ENCODE peak calls at places on chromosome 6, in seven cellular contexts. M, V, Z, S, K, A and J are unnamed samples.

GRCh38 chr6:125910518-125910917 is 46.1 kb upstream of the HINT3 start:
- DNase-seq in A (no peak), Z (no peak), V (no peak), M (no peak), K (no peak), S (no peak), J (no peak)

GRCh38 chr6:35089935-35090505 is 51.1 kb downstream of the TCP11 start:
- DNase-seq in A (no peak), Z (no peak), K (peak; percentile 42), V (no peak), S (no peak), M (no peak), J (no peak)

GRCh38 chr6:136751478-136751956 is 40.8 kb downstream of the MAP3K5 start:
- DNase-seq in V (no peak), M (no peak), A (no peak), Z (no peak), K (no peak), S (no peak), J (no peak)

GRCh38 chr6:70831427-70831826 is 125.4 kb downstream of the B3GAT2 start:
- DNase-seq in K (no peak), A (no peak), M (no peak), V (no peak), S (no peak), Z (no peak), J (no peak)

GRCh38 chr6:15490242-15491100 is 172.4 kb downstream of the DTNBP1 start:
- DNase-seq in A (no peak), S (no peak), V (no peak), M (no peak), K (no peak), Z (no peak), J (no peak)

GRCh38 chr6:90087103-90087833 is 193.0 kb downstream of the GJA10 start:
- DNase-seq in M (no peak), V (no peak), K (no peak), A (no peak), Z (no peak), S (no peak), J (no peak)

GRCh38 chr6:167827588-167828324 is 1.0 kb downstream of the AFDN start:
- DNase-seq in M (no peak), A (peak; percentile 19), Z (no peak), V (peak; percentile 63), K (no peak), S (no peak), J (peak; percentile 52)

GRCh38 chr6:7561153-7561964 is 19.9 kb downstream of the DSP start:
- DNase-seq in A (no peak), S (no peak), M (no peak), Z (no peak), V (no peak), K (no peak), J (peak; percentile 60)

GRCh38 chr6:167668019-167668753 is 158.5 kb upstream of the AFDN start:
- DNase-seq in M (no peak), A (no peak), S (no peak), V (no peak), Z (no peak), K (no peak), J (peak; percentile 48)

GRCh38 chr6:20933057-20933792 is 399.0 kb downstream of the CDKAL1 start:
- DNase-seq in V (no peak), A (peak; percentile 2), K (no peak), M (no peak), S (no peak), Z (no peak), J (no peak)

DNA sequence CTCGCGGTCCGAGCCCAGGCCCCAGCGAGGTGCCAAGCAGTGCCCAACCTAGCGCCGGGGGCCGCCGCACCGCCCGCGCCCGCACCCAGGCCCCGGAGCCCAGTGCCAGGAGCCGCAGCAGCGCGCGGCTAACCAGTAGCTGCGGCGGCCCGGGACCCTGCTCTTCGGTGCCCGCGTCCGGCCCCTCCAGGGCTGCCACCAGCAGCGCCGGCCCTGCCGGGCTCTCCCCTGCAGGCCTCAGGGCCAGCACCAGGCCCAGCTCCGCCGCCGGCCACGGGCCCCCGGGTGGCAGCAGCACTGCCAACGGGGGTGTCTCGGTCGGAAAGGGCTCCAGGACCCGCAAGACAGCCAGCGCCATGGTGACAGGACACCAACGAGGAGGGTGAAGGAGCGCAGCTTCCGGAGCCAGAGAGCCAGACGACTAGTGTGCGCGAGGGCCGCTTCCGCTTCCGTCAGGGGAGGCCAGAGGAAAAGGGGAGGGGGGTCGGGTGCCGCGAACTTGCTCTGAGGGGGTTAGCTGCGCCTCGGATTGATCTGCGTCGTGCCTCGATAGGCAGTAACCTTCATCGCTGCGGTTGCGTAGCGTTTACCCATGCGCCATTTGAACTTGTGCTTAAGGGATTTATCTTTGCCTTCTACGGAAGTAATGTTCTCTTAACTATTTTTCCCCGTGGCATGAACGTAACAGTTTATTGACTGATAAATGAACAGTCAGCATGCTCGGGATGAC is at the start of gene PEX6:
- DNase-seq in A (peak; percentile 84), V (peak; percentile 86), M (peak; percentile 67), Z (peak; percentile 94), K (peak; percentile 50), S (peak; percentile 70), J (peak; percentile 96)
- TF ChIP-seq CTCF in A (no peak), V (no peak), M (no peak), Z (no peak), K (no peak), S (no peak), J (no peak)

DNA sequence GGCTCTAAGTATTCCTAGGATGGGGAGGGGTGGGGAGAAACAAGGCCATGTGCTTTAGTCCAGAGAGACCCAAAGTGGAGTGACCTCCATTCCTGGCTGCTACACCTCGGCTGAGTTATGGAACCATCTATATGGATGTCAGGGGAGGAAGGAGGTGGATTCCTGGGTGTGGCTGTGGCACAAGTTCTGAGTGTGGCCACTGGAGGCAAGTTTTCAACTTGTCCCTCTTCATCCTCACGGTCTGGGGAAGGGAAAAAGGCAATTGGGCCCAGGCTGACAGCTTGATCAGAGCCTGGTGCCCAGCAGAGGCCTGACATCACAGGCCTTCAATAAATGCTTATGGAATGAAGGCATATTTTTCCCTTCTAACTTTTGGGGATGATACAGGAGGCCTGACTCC is 2.0 kb upstream of the ITPR3 start:
- DNase-seq in V (no peak), A (no peak), M (no peak), Z (no peak), K (no peak), S (no peak), J (no peak)
- TF ChIP-seq CTCF in V (no peak), A (no peak), M (no peak), Z (no peak), K (no peak), S (peak; percentile 32), J (no peak)

GRCh38 chr6:46655803-46656202 is 3.0 kb downstream of the SLC25A27 start:
- DNase-seq in A (peak; percentile 37), S (peak; percentile 24), K (no peak), V (peak; percentile 78), M (no peak), Z (no peak), J (peak; percentile 15)
- TF ChIP-seq CTCF in A (peak; percentile 17), S (peak; percentile 76), K (peak; percentile 21), V (peak; percentile 50), M (no peak), Z (no peak), J (peak; percentile 33)

GRCh38 chr6:131456565-131456964 is 116.5 kb upstream of the ARG1 start:
- DNase-seq in A (no peak), V (no peak), M (no peak), S (no peak), Z (no peak), K (no peak), J (no peak)
- TF ChIP-seq CTCF in A (no peak), V (no peak), M (no peak), S (no peak), Z (no peak), K (no peak), J (no peak)

DNA sequence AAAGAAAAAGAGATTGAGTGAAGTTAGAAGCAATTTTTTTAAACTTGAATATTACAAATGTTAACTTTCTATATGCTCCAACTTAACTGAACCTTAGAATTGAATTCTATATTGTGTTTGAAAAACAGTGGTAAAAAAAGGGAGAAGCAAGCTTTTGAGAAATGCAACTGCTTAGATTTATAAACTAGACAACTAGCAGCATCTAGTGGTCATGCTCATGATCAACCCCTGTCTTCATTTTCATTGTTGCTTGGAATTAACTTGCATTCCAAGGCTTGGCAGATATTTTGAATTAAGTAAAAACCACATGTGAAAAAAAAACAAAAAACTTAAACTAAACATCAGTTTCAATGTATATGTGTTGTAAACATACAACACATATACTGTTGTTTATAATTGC is 113.1 kb downstream of the C6orf58 start:
- DNase-seq in Z (no peak), A (peak; percentile 19), S (peak; percentile 27), V (no peak), K (peak; percentile 1), M (no peak), J (peak; percentile 1)
- TF ChIP-seq CTCF in Z (no peak), A (peak; percentile 64), S (peak; percentile 75), V (no peak), K (peak; percentile 71), M (no peak), J (no peak)

DNA sequence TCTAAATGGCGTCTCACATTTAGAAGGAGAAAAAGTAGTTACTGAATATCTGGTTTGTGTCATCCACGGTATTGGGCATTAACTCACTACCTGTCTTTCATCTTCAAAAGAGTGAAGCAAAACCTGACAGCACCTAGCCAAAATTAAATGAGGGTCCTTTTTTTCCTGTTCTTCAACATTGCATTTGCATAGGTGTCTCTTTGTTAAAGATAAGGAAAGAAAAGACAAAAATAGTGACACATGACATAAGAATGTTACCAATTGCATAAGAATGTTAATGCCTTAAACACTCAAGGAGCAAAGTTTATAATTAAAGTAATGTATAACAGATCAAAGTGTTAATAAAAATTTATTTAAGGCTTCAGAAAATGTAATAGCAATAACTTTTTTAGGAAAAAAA is 61.4 kb upstream of the MANEA start:
- DNase-seq in M (no peak), S (no peak), K (no peak), A (no peak), V (no peak), Z (no peak), J (no peak)
- TF ChIP-seq CTCF in M (no peak), S (no peak), K (no peak), A (no peak), V (no peak), Z (no peak), J (no peak)

GRCh38 chr6:116941727-116942126 is 64.7 kb downstream of the RFX6 start:
- DNase-seq in M (no peak), S (no peak), V (no peak), Z (no peak), A (no peak), K (no peak), J (no peak)
- TF ChIP-seq CTCF in M (no peak), S (peak; percentile 38), V (no peak), Z (no peak), A (no peak), K (no peak), J (no peak)

DNA sequence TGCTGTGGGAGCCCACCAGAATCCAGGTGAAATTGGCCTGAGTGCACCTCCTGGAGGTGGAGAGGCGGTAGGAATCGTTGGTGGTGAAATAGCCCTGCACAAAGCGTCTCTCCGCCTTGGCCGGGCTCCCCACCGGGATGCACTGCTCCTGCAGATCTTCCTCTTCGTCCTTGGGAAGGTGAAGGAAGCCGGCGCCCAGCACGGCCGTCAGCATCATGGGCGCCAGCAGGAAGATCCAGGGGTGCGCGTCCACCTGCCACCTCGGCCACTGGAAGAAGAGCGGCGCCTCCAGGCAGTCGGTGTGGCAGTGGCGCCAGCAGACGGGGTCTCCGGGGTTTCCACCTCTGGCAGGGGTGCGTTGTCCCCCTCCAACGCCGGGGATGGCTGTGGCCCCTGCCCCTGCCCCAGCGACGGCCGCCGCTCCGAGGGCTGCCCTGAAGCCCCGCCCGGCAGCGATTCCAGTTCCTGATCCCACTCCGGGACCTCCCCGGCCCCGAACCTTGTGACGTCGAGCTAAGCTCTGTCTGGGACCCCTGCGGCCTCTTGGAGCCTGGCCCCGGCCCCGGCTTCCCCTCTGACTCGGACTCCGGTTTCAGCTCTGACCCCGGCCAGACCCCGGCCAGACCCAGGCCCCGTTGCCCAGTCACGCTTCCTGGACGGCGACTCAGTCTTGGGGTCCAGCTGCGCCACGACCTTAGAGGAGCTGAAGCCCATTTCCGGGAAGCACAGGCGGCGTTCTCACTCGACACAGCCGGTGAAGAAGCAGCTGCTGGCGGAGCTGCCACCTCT is 91.9 kb downstream of the CD164 start:
- DNase-seq in V (peak; percentile 25), A (no peak), K (no peak), Z (peak; percentile 37), M (no peak), S (no peak), J (no peak)
- TF ChIP-seq CTCF in V (no peak), A (no peak), K (no peak), Z (no peak), M (no peak), S (no peak), J (no peak)